ENCODE peak calls at places on chromosomes 12 and 14, in four cellular contexts. K is transverse colon, F is upper lobe of right lung, L is dorsolateral prefrontal cortex. W is an unnamed sample.

GRCh38 chr14:77988966-77989365 is 181.2 kb upstream of the NRXN3 start:
- DNase-seq in F (no peak), L (peak; percentile 92), K (no peak), W (no peak)

GRCh38 chr14:32813401-32813800 is 125.3 kb upstream of the NPAS3 start:
- DNase-seq in L (no peak), K (no peak), F (no peak), W (no peak)

GRCh38 chr12:4386756-4387155 is 7.2 kb upstream of the FGF23 start:
- DNase-seq in F (no peak), K (no peak), L (no peak), W (no peak)

GRCh38 chr12:98253641-98254040 is 261.7 kb upstream of the TMPO start:
- DNase-seq in F (no peak), K (no peak), L (no peak), W (no peak)

GRCh38 chr12:88764781-88765470 is 184.7 kb upstream of the KITLG start:
- DNase-seq in K (no peak), L (no peak), F (no peak), W (no peak)

GRCh38 chr12:116843085-116843484 is 38.2 kb downstream of the HRK start:
- DNase-seq in F (no peak), L (no peak), K (no peak), W (no peak)

GRCh38 chr12:4143909-4144308 is 129.7 kb upstream of the CCND2 start:
- DNase-seq in F (no peak), L (no peak), K (no peak), W (no peak)

GRCh38 chr12:34396006-34396860 is 373.9 kb downstream of the ALG10 start:
- DNase-seq in F (peak; percentile 55), L (peak; percentile 19), K (peak; percentile 3), W (peak; percentile 5)

GRCh38 chr12:25585021-25585523 is 32.0 kb upstream of the LMNTD1 start:
- DNase-seq in F (no peak), K (no peak), L (no peak), W (peak; percentile 69)

GRCh38 chr12:115984607-115985006 is 292.9 kb downstream of the MED13L start:
- DNase-seq in F (no peak), K (no peak), L (no peak), W (no peak)

DNA sequence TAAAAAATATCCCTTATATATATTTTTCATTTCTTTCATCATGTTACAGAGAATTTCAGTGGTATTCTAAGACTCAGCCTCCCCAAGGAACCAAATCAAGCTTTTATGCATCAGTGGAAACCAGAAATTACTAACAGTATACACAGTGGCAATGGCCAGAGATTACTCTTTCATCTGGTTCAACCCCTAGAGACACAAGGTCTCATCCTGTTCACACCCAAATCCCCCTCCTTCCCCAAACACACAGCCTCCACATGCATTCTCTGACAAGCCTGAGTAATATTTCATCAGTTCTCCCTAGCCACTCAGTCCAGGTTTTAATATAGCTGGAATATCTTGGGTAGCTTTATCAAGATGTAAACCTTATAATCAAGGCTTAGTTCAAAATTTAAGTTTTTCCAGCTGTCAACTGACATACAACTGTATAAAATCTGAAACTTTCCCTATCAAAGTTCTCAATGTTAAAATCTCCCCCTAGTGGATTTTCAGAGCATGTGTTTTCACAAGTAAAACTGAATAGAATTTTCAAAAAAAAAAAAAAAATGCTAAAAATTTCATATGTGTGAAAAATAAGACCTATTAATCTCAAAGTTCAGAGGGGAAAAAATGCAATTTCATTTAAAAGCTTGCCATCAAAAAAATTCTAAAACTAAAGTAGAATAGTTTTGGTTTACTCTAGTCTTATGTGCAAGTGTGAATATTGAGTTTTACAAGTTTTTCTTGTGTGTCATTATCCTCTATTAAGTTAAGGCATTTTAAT is 10.5 kb upstream of the SSTR1 start:
- DNase-seq in F (no peak), K (no peak), L (no peak), W (no peak)
- TF ChIP-seq CTCF in F (peak; percentile 62), K (peak; percentile 46), L (peak; percentile 50), W (peak; percentile 46)

GRCh38 chr14:54105898-54106297 is 149.3 kb upstream of the BMP4 start:
- DNase-seq in L (no peak), F (no peak), K (no peak), W (no peak)

GRCh38 chr14:54102530-54102929 is 145.9 kb upstream of the BMP4 start:
- DNase-seq in F (no peak), K (no peak), L (no peak), W (no peak)

GRCh38 chr14:54106802-54107377 is 150.3 kb upstream of the BMP4 start:
- DNase-seq in K (no peak), L (no peak), F (no peak), W (peak; percentile 72)

GRCh38 chr14:54104746-54105145 is 148.1 kb upstream of the BMP4 start:
- DNase-seq in F (no peak), K (no peak), L (no peak), W (no peak)

GRCh38 chr14:54105406-54105805 is 148.8 kb upstream of the BMP4 start:
- DNase-seq in K (no peak), L (no peak), F (no peak), W (no peak)
- H3K27ac ChIP-seq in K (no peak overlapping the region), L (no peak overlapping the region), F (no peak overlapping the region), W (no peak overlapping the region)

GRCh38 chr14:100159865-100160533 is 554 bp upstream of the DEGS2 start:
- DNase-seq in L (no peak), K (no peak), F (no peak), W (no peak)
- H3K4me3 ChIP-seq in L (peak overlapping the region; percentile 65), K (peak overlapping the region; percentile 53), F (peak overlapping the region; percentile 46), W (peak overlapping the region; percentile 43)

GRCh38 chr12:121334513-121335343 is 17.5 kb downstream of the ANAPC5 start:
- DNase-seq in L (no peak), F (no peak), K (no peak), W (no peak)
- TF ChIP-seq CTCF in L (peak; percentile 87), F (peak; percentile 85), K (peak; percentile 89), W (peak; percentile 84)

GRCh38 chr12:2640281-2640680 is 154.5 kb upstream of the FKBP4 start:
- DNase-seq in K (peak; percentile 5), F (no peak), L (no peak), W (no peak)

GRCh38 chr12:2641761-2642160 is 153.0 kb upstream of the FKBP4 start:
- DNase-seq in F (peak; percentile 22), L (no peak), K (peak; percentile 1), W (no peak)

GRCh38 chr12:2642176-2642892 is 152.4 kb upstream of the FKBP4 start:
- DNase-seq in F (peak; percentile 23), K (peak; percentile 7), L (no peak), W (peak; percentile 5)

GRCh38 chr12:2641209-2641608 is 153.6 kb upstream of the FKBP4 start:
- DNase-seq in K (peak; percentile 7), F (peak; percentile 36), L (no peak), W (no peak)

DNA sequence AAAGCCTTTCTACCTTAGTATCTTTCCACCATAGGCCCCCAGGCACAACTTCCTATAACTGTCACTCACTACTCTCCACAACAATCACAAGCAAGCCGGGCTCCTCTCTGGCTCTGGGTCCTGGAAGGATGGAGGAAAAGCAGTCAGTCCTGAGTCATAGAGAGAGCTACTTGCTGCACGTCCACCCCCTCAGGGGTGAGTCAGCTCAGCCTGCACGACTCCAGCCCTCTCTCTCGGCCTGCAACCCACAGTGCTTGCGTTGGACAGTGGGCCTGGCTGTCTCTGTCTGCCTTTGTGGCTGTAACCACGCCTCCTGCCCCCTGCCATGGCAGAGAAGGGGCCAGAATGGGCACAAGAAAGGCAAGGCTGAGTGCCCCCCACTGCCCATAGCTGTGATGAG is 154.1 kb upstream of the FKBP4 start:
- DNase-seq in F (peak; percentile 64), K (peak; percentile 11), L (peak; percentile 88), W (peak; percentile 91)
- H3K27ac ChIP-seq in F (peak overlapping the region; percentile 11), K (peak overlapping the region; percentile 1), L (peak overlapping the region; percentile 59), W (peak overlapping the region; percentile 75)

DNA sequence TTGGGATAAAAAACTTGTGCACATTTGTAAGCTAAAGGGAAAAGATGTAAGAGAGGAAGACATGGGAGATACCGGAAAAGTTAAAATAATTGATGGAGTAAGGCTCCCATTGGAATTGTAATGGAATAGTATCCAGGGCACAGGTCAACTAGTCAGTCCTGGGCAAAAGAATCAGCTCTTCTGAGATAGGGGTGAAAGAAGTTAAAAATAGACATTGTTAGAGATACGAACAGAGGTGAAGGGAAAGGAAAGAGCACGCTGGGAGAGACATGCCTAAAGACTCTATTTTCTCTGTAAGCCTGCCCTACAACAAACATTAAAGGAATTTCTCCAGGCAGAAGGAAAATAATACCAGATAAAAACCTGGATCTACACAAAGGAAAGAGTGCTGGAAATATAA is 101.5 kb downstream of the SLC41A2 start:
- DNase-seq in K (no peak), L (no peak), F (no peak), W (no peak)
- H3K4me3 ChIP-seq in K (no peak overlapping the region), L (no peak overlapping the region), F (no peak overlapping the region), W (no peak overlapping the region)

GRCh38 chr12:57176139-57176477 is 28.7 kb upstream of the LRP1-AS start:
- DNase-seq in F (no peak), L (no peak), K (no peak), W (no peak)
- TF ChIP-seq CTCF in F (no peak), L (no peak), K (peak; percentile 0), W (no peak)